ENCODE peak calls at places on chromosome 2, in seven cellular contexts. One of them, this sample, is unnamed.
A peak's percentile ranks its signal among the peaks of the same experiment; 100 is the strongest.

GRCh38 chr2:37143986-37144385 is 12.8 kb downstream of the EIF2AK2 start:
- DNase-seq in small intestine: no peak
- DNase-seq in fibroblast of lung: peak; percentile 50
- DNase-seq in mesendoderm: no peak
- DNase-seq in A673: no peak
- DNase-seq in brain microvascular endothelial cell: no peak
- DNase-seq in psoas muscle: no peak
- DNase-seq in this sample: peak; percentile 14

GRCh38 chr2:224608104-224608503 is 22.9 kb upstream of the CUL3 start:
- DNase-seq in mesendoderm: peak; percentile 10
- DNase-seq in A673: no peak
- DNase-seq in small intestine: no peak
- DNase-seq in psoas muscle: no peak
- DNase-seq in fibroblast of lung: no peak
- DNase-seq in brain microvascular endothelial cell: no peak
- DNase-seq in this sample: no peak

GRCh38 chr2:23594079-23594494 is 209.1 kb downstream of the KLHL29 start:
- DNase-seq in small intestine: no peak
- DNase-seq in brain microvascular endothelial cell: no peak
- DNase-seq in A673: no peak
- DNase-seq in psoas muscle: no peak
- DNase-seq in fibroblast of lung: no peak
- DNase-seq in mesendoderm: no peak
- DNase-seq in this sample: no peak

GRCh38 chr2:135055182-135055786 is 3.2 kb downstream of the RAB3GAP1 start:
- DNase-seq in small intestine: no peak
- DNase-seq in psoas muscle: no peak
- DNase-seq in brain microvascular endothelial cell: peak; percentile 86
- DNase-seq in mesendoderm: no peak
- DNase-seq in A673: peak; percentile 33
- DNase-seq in fibroblast of lung: peak; percentile 43
- DNase-seq in this sample: peak; percentile 80

GRCh38 chr2:241031436-241032165 is 33.2 kb downstream of the SNED1 start:
- DNase-seq in fibroblast of lung: no peak
- DNase-seq in psoas muscle: no peak
- DNase-seq in A673: no peak
- DNase-seq in small intestine: no peak
- DNase-seq in mesendoderm: no peak
- DNase-seq in brain microvascular endothelial cell: no peak
- DNase-seq in this sample: no peak

GRCh38 chr2:84085562-84085961 is 373.5 kb downstream of the SUCLG1 start:
- DNase-seq in small intestine: no peak
- DNase-seq in fibroblast of lung: no peak
- DNase-seq in psoas muscle: no peak
- DNase-seq in mesendoderm: no peak
- DNase-seq in A673: no peak
- DNase-seq in brain microvascular endothelial cell: no peak
- DNase-seq in this sample: no peak

GRCh38 chr2:142557391-142557790 is 320.1 kb upstream of the KYNU start:
- DNase-seq in mesendoderm: no peak
- DNase-seq in brain microvascular endothelial cell: peak; percentile 46
- DNase-seq in A673: peak; percentile 93
- DNase-seq in fibroblast of lung: no peak
- DNase-seq in psoas muscle: no peak
- DNase-seq in small intestine: no peak
- DNase-seq in this sample: peak; percentile 3

GRCh38 chr2:177530513-177531039 is 138.0 kb downstream of the AGPS start:
- DNase-seq in brain microvascular endothelial cell: no peak
- DNase-seq in mesendoderm: peak; percentile 72
- DNase-seq in fibroblast of lung: peak; percentile 32
- DNase-seq in small intestine: no peak
- DNase-seq in psoas muscle: no peak
- DNase-seq in A673: peak; percentile 15
- DNase-seq in this sample: peak; percentile 52

GRCh38 chr2:137927846-137928245 is 36.4 kb upstream of the HNMT start:
- DNase-seq in brain microvascular endothelial cell: no peak
- DNase-seq in fibroblast of lung: no peak
- DNase-seq in mesendoderm: no peak
- DNase-seq in A673: no peak
- DNase-seq in small intestine: no peak
- DNase-seq in psoas muscle: no peak
- DNase-seq in this sample: no peak

GRCh38 chr2:10668402-10669012 is 21.3 kb downstream of the NOL10 start:
- DNase-seq in psoas muscle: no peak
- DNase-seq in small intestine: peak; percentile 70
- DNase-seq in brain microvascular endothelial cell: peak; percentile 49
- DNase-seq in mesendoderm: peak; percentile 64
- DNase-seq in A673: peak; percentile 78
- DNase-seq in fibroblast of lung: peak; percentile 78
- DNase-seq in this sample: peak; percentile 26

GRCh38 chr2:53970095-53970897 is 497 bp downstream of the PSME4 start:
- DNase-seq in brain microvascular endothelial cell: peak; percentile 9
- DNase-seq in psoas muscle: peak; percentile 64
- DNase-seq in A673: peak; percentile 54
- DNase-seq in mesendoderm: peak; percentile 67
- DNase-seq in fibroblast of lung: peak; percentile 37
- DNase-seq in small intestine: peak; percentile 47
- DNase-seq in this sample: peak; percentile 30

GRCh38 chr2:234623521-234623991 is 126.7 kb upstream of the ARL4C start:
- DNase-seq in mesendoderm: peak; percentile 37
- DNase-seq in A673: peak; percentile 80
- DNase-seq in brain microvascular endothelial cell: no peak
- DNase-seq in small intestine: no peak
- DNase-seq in fibroblast of lung: no peak
- DNase-seq in psoas muscle: no peak
- DNase-seq in this sample: no peak

GRCh38 chr2:241214766-241215165 is 26.3 kb downstream of the ANO7 start:
- DNase-seq in brain microvascular endothelial cell: no peak
- DNase-seq in mesendoderm: no peak
- DNase-seq in A673: no peak
- DNase-seq in small intestine: no peak
- DNase-seq in fibroblast of lung: no peak
- DNase-seq in psoas muscle: no peak
- DNase-seq in this sample: no peak

GRCh38 chr2:217249490-217250451 is 389.9 kb upstream of the TNP1 start:
- DNase-seq in psoas muscle: no peak
- DNase-seq in small intestine: no peak
- DNase-seq in brain microvascular endothelial cell: no peak
- DNase-seq in fibroblast of lung: peak; percentile 93
- DNase-seq in A673: no peak
- DNase-seq in mesendoderm: no peak
- DNase-seq in this sample: no peak

GRCh38 chr2:108324531-108325256 is 36.0 kb downstream of the SULT1C2 start:
- DNase-seq in A673: no peak
- DNase-seq in psoas muscle: no peak
- DNase-seq in fibroblast of lung: peak; percentile 33
- DNase-seq in brain microvascular endothelial cell: peak; percentile 70
- DNase-seq in small intestine: no peak
- DNase-seq in mesendoderm: no peak
- DNase-seq in this sample: peak; percentile 63

GRCh38 chr2:118091140-118091478 is 2.8 kb downstream of the INSIG2 start:
- DNase-seq in psoas muscle: no peak
- DNase-seq in small intestine: no peak
- DNase-seq in A673: no peak
- DNase-seq in mesendoderm: no peak
- DNase-seq in brain microvascular endothelial cell: no peak
- DNase-seq in fibroblast of lung: no peak
- DNase-seq in this sample: peak; percentile 32

GRCh38 chr2:104769096-104769495 is 84.8 kb upstream of the POU3F3 start:
- DNase-seq in psoas muscle: no peak
- DNase-seq in small intestine: no peak
- DNase-seq in mesendoderm: peak; percentile 58
- DNase-seq in A673: no peak
- DNase-seq in fibroblast of lung: peak; percentile 8
- DNase-seq in brain microvascular endothelial cell: peak; percentile 81
- DNase-seq in this sample: peak; percentile 96

GRCh38 chr2:106581755-106582430 is 94.7 kb downstream of the CD8B2 start:
- DNase-seq in brain microvascular endothelial cell: peak; percentile 79
- DNase-seq in fibroblast of lung: peak; percentile 55
- DNase-seq in mesendoderm: peak; percentile 58
- DNase-seq in psoas muscle: peak; percentile 66
- DNase-seq in A673: peak; percentile 54
- DNase-seq in small intestine: peak; percentile 35
- DNase-seq in this sample: peak; percentile 41

GRCh38 chr2:196415384-196415783 is 224.1 kb upstream of the CCDC150 start:
- DNase-seq in psoas muscle: no peak
- DNase-seq in mesendoderm: no peak
- DNase-seq in small intestine: no peak
- DNase-seq in A673: no peak
- DNase-seq in fibroblast of lung: no peak
- DNase-seq in brain microvascular endothelial cell: no peak
- DNase-seq in this sample: no peak

GRCh38 chr2:46801731-46802664 is 113.6 kb downstream of the MCFD2 start:
- DNase-seq in brain microvascular endothelial cell: no peak
- DNase-seq in mesendoderm: no peak
- DNase-seq in psoas muscle: no peak
- DNase-seq in small intestine: no peak
- DNase-seq in A673: no peak
- DNase-seq in fibroblast of lung: no peak
- DNase-seq in this sample: peak; percentile 71

GRCh38 chr2:121355488-121355887 is 70.5 kb upstream of the TFCP2L1 start:
- DNase-seq in brain microvascular endothelial cell: no peak
- DNase-seq in small intestine: peak; percentile 44
- DNase-seq in A673: no peak
- DNase-seq in psoas muscle: no peak
- DNase-seq in mesendoderm: no peak
- DNase-seq in fibroblast of lung: no peak
- DNase-seq in this sample: no peak

GRCh38 chr2:68368657-68369339 is 3.7 kb downstream of the PLEK start:
- DNase-seq in brain microvascular endothelial cell: peak; percentile 37
- DNase-seq in mesendoderm: peak; percentile 23
- DNase-seq in fibroblast of lung: peak; percentile 74
- DNase-seq in psoas muscle: no peak
- DNase-seq in A673: no peak
- DNase-seq in small intestine: peak; percentile 57
- DNase-seq in this sample: peak; percentile 85

GRCh38 chr2:167406558-167406957 is 518.3 kb downstream of the XIRP2 start:
- DNase-seq in psoas muscle: no peak
- DNase-seq in mesendoderm: peak; percentile 100
- DNase-seq in A673: peak; percentile 95
- DNase-seq in small intestine: no peak
- DNase-seq in fibroblast of lung: no peak
- DNase-seq in brain microvascular endothelial cell: peak; percentile 95
- DNase-seq in this sample: peak; percentile 76

GRCh38 chr2:27591745-27592144 is 8.9 kb downstream of the ZNF512 start:
- DNase-seq in psoas muscle: no peak
- DNase-seq in small intestine: no peak
- DNase-seq in fibroblast of lung: no peak
- DNase-seq in A673: no peak
- DNase-seq in mesendoderm: no peak
- DNase-seq in brain microvascular endothelial cell: no peak
- DNase-seq in this sample: no peak

GRCh38 chr2:174553811-174554493 is 43.7 kb downstream of the WIPF1 start:
- DNase-seq in small intestine: peak; percentile 40
- DNase-seq in A673: no peak
- DNase-seq in mesendoderm: no peak
- DNase-seq in fibroblast of lung: no peak
- DNase-seq in brain microvascular endothelial cell: no peak
- DNase-seq in psoas muscle: no peak
- DNase-seq in this sample: no peak

GRCh38 chr2:235570256-235570655 is 76.4 kb downstream of the AGAP1 start:
- DNase-seq in brain microvascular endothelial cell: no peak
- DNase-seq in small intestine: no peak
- DNase-seq in psoas muscle: no peak
- DNase-seq in fibroblast of lung: peak; percentile 8
- DNase-seq in A673: no peak
- DNase-seq in mesendoderm: peak; percentile 79
- DNase-seq in this sample: peak; percentile 54

GRCh38 chr2:127079358-127079920 is 27.5 kb downstream of the BIN1 start:
- DNase-seq in small intestine: no peak
- DNase-seq in psoas muscle: peak; percentile 63
- DNase-seq in fibroblast of lung: no peak
- DNase-seq in mesendoderm: no peak
- DNase-seq in A673: no peak
- DNase-seq in brain microvascular endothelial cell: no peak
- DNase-seq in this sample: no peak
- H3K27ac ChIP-seq in small intestine: no peak overlapping the region
- H3K27ac ChIP-seq in psoas muscle: peak overlapping the region; percentile 98
- H3K27ac ChIP-seq in fibroblast of lung: no peak overlapping the region
- H3K27ac ChIP-seq in mesendoderm: no peak overlapping the region
- H3K27ac ChIP-seq in A673: no peak overlapping the region
- H3K27ac ChIP-seq in brain microvascular endothelial cell: no peak overlapping the region
- H3K27ac ChIP-seq in this sample: no peak overlapping the region

GRCh38 chr2:204795156-204795555 is 249.9 kb downstream of the PARD3B start:
- DNase-seq in brain microvascular endothelial cell: peak; percentile 60
- DNase-seq in psoas muscle: no peak
- DNase-seq in fibroblast of lung: peak; percentile 20
- DNase-seq in small intestine: no peak
- DNase-seq in mesendoderm: peak; percentile 1
- DNase-seq in A673: no peak
- DNase-seq in this sample: peak; percentile 43
- H3K4me3 ChIP-seq in brain microvascular endothelial cell: no peak overlapping the region
- H3K4me3 ChIP-seq in psoas muscle: no peak overlapping the region
- H3K4me3 ChIP-seq in fibroblast of lung: no peak overlapping the region
- H3K4me3 ChIP-seq in small intestine: no peak overlapping the region
- H3K4me3 ChIP-seq in mesendoderm: no peak overlapping the region
- H3K4me3 ChIP-seq in A673: no peak overlapping the region
- H3K4me3 ChIP-seq in this sample: no peak overlapping the region

GRCh38 chr2:33475381-33476099 is 909 bp upstream of the RASGRP3 start:
- DNase-seq in brain microvascular endothelial cell: peak; percentile 79
- DNase-seq in small intestine: peak; percentile 93
- DNase-seq in psoas muscle: peak; percentile 80
- DNase-seq in mesendoderm: peak; percentile 97
- DNase-seq in A673: peak; percentile 79
- DNase-seq in fibroblast of lung: peak; percentile 77
- DNase-seq in this sample: peak; percentile 76

GRCh38 chr2:33478968-33479691 is 2.7 kb downstream of the RASGRP3 start:
- DNase-seq in fibroblast of lung: no peak
- DNase-seq in A673: no peak
- DNase-seq in psoas muscle: no peak
- DNase-seq in brain microvascular endothelial cell: no peak
- DNase-seq in small intestine: no peak
- DNase-seq in mesendoderm: peak; percentile 3
- DNase-seq in this sample: no peak

GRCh38 chr2:33477473-33478468 is 1.3 kb downstream of the RASGRP3 start:
- DNase-seq in brain microvascular endothelial cell: no peak
- DNase-seq in small intestine: peak; percentile 23
- DNase-seq in fibroblast of lung: no peak
- DNase-seq in psoas muscle: peak; percentile 60
- DNase-seq in A673: no peak
- DNase-seq in mesendoderm: peak; percentile 55
- DNase-seq in this sample: no peak

GRCh38 chr2:33476100-33476792 is at the start of gene RASGRP3:
- DNase-seq in mesendoderm: peak; percentile 53
- DNase-seq in psoas muscle: peak; percentile 96
- DNase-seq in fibroblast of lung: peak; percentile 98
- DNase-seq in brain microvascular endothelial cell: peak; percentile 93
- DNase-seq in A673: peak; percentile 54
- DNase-seq in small intestine: peak; percentile 79
- DNase-seq in this sample: peak; percentile 98

GRCh38 chr2:33476793-33477190 is 343 bp downstream of the RASGRP3 start:
- DNase-seq in mesendoderm: no peak
- DNase-seq in fibroblast of lung: no peak
- DNase-seq in brain microvascular endothelial cell: no peak
- DNase-seq in A673: no peak
- DNase-seq in small intestine: no peak
- DNase-seq in psoas muscle: no peak
- DNase-seq in this sample: no peak
- H3K27ac ChIP-seq in mesendoderm: no peak overlapping the region
- H3K27ac ChIP-seq in fibroblast of lung: peak overlapping the region; percentile 89
- H3K27ac ChIP-seq in brain microvascular endothelial cell: no peak overlapping the region
- H3K27ac ChIP-seq in A673: no peak overlapping the region
- H3K27ac ChIP-seq in small intestine: no peak overlapping the region
- H3K27ac ChIP-seq in psoas muscle: peak overlapping the region; percentile 96
- H3K27ac ChIP-seq in this sample: no peak overlapping the region

GRCh38 chr2:54984476-54984875 is 65.8 kb downstream of the RTN4 start:
- DNase-seq in mesendoderm: no peak
- DNase-seq in brain microvascular endothelial cell: no peak
- DNase-seq in fibroblast of lung: no peak
- DNase-seq in A673: no peak
- DNase-seq in small intestine: no peak
- DNase-seq in psoas muscle: no peak
- DNase-seq in this sample: peak; percentile 51
- H3K4me3 ChIP-seq in mesendoderm: no peak overlapping the region
- H3K4me3 ChIP-seq in brain microvascular endothelial cell: no peak overlapping the region
- H3K4me3 ChIP-seq in fibroblast of lung: peak overlapping the region; percentile 5
- H3K4me3 ChIP-seq in A673: no peak overlapping the region
- H3K4me3 ChIP-seq in small intestine: no peak overlapping the region
- H3K4me3 ChIP-seq in psoas muscle: peak overlapping the region; percentile 26
- H3K4me3 ChIP-seq in this sample: no peak overlapping the region

This sample was measured in astrocyte.